ENCODE peak calls at places on chromosomes 13 and 19, in nine cellular contexts. H, Z, X, T, U, D, A, V and G are unnamed samples. For H3K4me1, the result is how much of the 10 kb centered on the place peaks cover.

GRCh38 chr13:50123862-50124535 is 108.8 kb downstream of the KCNRG start:
- DNase-seq in Z (no peak), A (peak), X (peak), V (peak), D (peak), T (peak), H (peak), U (peak), G (no peak)

GRCh38 chr19:29622191-29623070 is 16.3 kb downstream of the POP4 start:
- DNase-seq in Z (no peak), V (no peak), H (no peak), D (no peak), X (no peak), T (no peak), A (no peak), U (peak), G (no peak)

GRCh38 chr19:33430674-33431277 is 57.3 kb downstream of the CEBPG start:
- DNase-seq in A (peak), U (peak), T (peak), Z (peak), D (peak), X (no peak), V (peak), H (peak), G (peak)

GRCh38 chr13:44425815-44426078 is 52.1 kb downstream of the SERP2 start:
- DNase-seq in X (no peak), Z (no peak), U (no peak), T (no peak), D (no peak), H (no peak), V (no peak), A (no peak), G (no peak)

GRCh38 chr19:30649934-30650614 is 277.9 kb downstream of the ZNF536 start:
- DNase-seq in U (peak), T (peak), V (no peak), X (no peak), Z (peak), H (no peak), A (peak), D (no peak), G (no peak)

GRCh38 chr13:20401958-20402856 is 123.5 kb downstream of the CRYL1 start:
- DNase-seq in H (peak), U (no peak), T (no peak), D (no peak), V (no peak), X (no peak), A (no peak), Z (no peak), G (no peak)

GRCh38 chr13:19586904-19587634 is 25.7 kb upstream of the TPTE2 start:
- DNase-seq in H (no peak), Z (peak), T (no peak), A (no peak), U (peak), V (no peak), D (peak), X (no peak), G (no peak)

GRCh38 chr13:100989424-100989823 is 314.8 kb upstream of the TMTC4 start:
- DNase-seq in T (no peak), X (no peak), A (no peak), Z (no peak), V (no peak), U (no peak), D (no peak), H (no peak), G (no peak)

GRCh38 chr13:94435604-94436226 is 43.8 kb downstream of the DCT start:
- DNase-seq in X (no peak), V (no peak), A (peak), T (peak), Z (no peak), H (no peak), U (peak), D (no peak), G (no peak)

GRCh38 chr13:77429320-77430142 is 102.6 kb upstream of the MYCBP2 start:
- DNase-seq in D (no peak), U (peak), T (no peak), A (no peak), H (no peak), Z (no peak), X (no peak), V (no peak), G (no peak)

GRCh38 chr19:51808333-51808986 is 13.5 kb downstream of the FPR3 start:
- DNase-seq in H (no peak), A (no peak), U (no peak), T (no peak), X (no peak), Z (no peak), V (no peak), D (no peak), G (no peak)

GRCh38 chr13:27973291-27973690 is 4.2 kb upstream of the CDX2 start:
- DNase-seq in T (no peak), U (no peak), H (no peak), Z (no peak), A (no peak), V (no peak), D (no peak), X (peak), G (no peak)

GRCh38 chr19:35510626-35510964 is 2.9 kb downstream of the DMKN start:
- DNase-seq in Z (no peak), V (no peak), U (no peak), A (no peak), H (no peak), X (no peak), T (no peak), D (no peak), G (no peak)

GRCh38 chr19:48059331-48059730 is 15.5 kb upstream of the CABP5 start:
- DNase-seq in A (no peak), D (no peak), X (no peak), Z (no peak), T (no peak), H (no peak), U (no peak), V (no peak), G (no peak)

GRCh38 chr19:3683866-3684816 is 16.1 kb downstream of the PIP5K1C start:
- DNase-seq in X (no peak), A (no peak), V (no peak), H (no peak), U (no peak), D (peak), T (no peak), Z (no peak), G (no peak)

GRCh38 chr19:55642153-55643002 is 1.1 kb upstream of the ZNF581 start:
- DNase-seq in D (peak), U (peak), Z (peak), A (no peak), V (no peak), X (no peak), H (no peak), T (no peak), G (no peak)

GRCh38 chr19:47446534-47447469 is 24.9 kb downstream of the SLC8A2 start:
- DNase-seq in Z (peak), D (peak), T (peak), U (no peak), V (no peak), H (no peak), X (no peak), A (no peak), G (no peak)

GRCh38 chr13:78700121-78700910 is 41.4 kb upstream of the OBI1 start:
- DNase-seq in A (no peak), X (no peak), T (no peak), U (no peak), H (no peak), Z (no peak), D (no peak), V (no peak), G (no peak)

GRCh38 chr19:6685482-6685881 is 15.5 kb upstream of the TNFSF14 start:
- DNase-seq in X (no peak), H (no peak), V (no peak), A (no peak), U (no peak), Z (no peak), D (no peak), T (no peak), G (no peak)

GRCh38 chr13:82717249-82717648 is 1165.0 kb downstream of the SLITRK1 start:
- DNase-seq in U (no peak), H (no peak), T (no peak), X (no peak), D (no peak), A (no peak), Z (no peak), V (no peak), G (no peak)

GRCh38 chr13:46844431-46844830 is 47.5 kb upstream of the ESD start:
- DNase-seq in H (no peak), U (no peak), A (no peak), Z (no peak), X (no peak), D (no peak), V (no peak), T (no peak), G (no peak)

GRCh38 chr13:111629933-111630332 is 309.5 kb downstream of the TEX29 start:
- DNase-seq in D (no peak), V (no peak), H (no peak), Z (no peak), U (no peak), X (peak), T (no peak), A (no peak), G (no peak)

GRCh38 chr19:7993560-7993959 is 11.9 kb downstream of the ELAVL1 start:
- DNase-seq in Z (no peak), V (no peak), X (no peak), U (no peak), D (no peak), T (no peak), A (no peak), H (no peak), G (no peak)

GRCh38 chr13:31129419-31129818 is 32.3 kb downstream of the HSPH1 start:
- DNase-seq in V (no peak), T (no peak), X (no peak), H (no peak), D (no peak), U (no peak), A (no peak), Z (no peak), G (no peak)

GRCh38 chr13:43988302-43988701 is 108.6 kb downstream of the LACC1 start:
- DNase-seq in D (no peak), Z (no peak), X (no peak), U (no peak), V (no peak), H (peak), T (no peak), A (no peak), G (no peak)

GRCh38 chr13:77143325-77143907 is 116.5 kb upstream of the FBXL3 start:
- DNase-seq in A (no peak), Z (no peak), D (no peak), T (no peak), H (peak), X (no peak), U (no peak), V (no peak), G (no peak)

GRCh38 chr13:40484101-40484800 is 182.2 kb downstream of the FOXO1 start:
- DNase-seq in Z (no peak), A (no peak), T (no peak), H (no peak), X (no peak), V (no peak), D (no peak), U (no peak), G (no peak)

GRCh38 chr19:639251-640155 is at the start of gene FGF22:
- DNase-seq in U (peak), A (peak), D (peak), X (peak), V (peak), H (peak), Z (peak), T (peak), G (no peak)

GRCh38 chr19:33273881-33274662 is 28.3 kb downstream of the CEBPA start:
- DNase-seq in H (no peak), U (no peak), D (peak), X (no peak), Z (peak), A (no peak), T (no peak), V (peak), G (no peak)

GRCh38 chr13:50127017-50127725 is 111.9 kb downstream of the KCNRG start:
- DNase-seq in U (no peak), X (no peak), D (peak), A (peak), H (no peak), T (no peak), V (peak), Z (no peak), G (no peak)

GRCh38 chr19:40321566-40322270 is 26.5 kb downstream of the C19orf47 start:
- DNase-seq in H (no peak), D (no peak), X (no peak), U (no peak), T (no peak), A (no peak), Z (no peak), V (no peak), G (no peak)

GRCh38 chr13:110560606-110561334 is 752 bp downstream of the RAB20 start:
- DNase-seq in T (no peak), D (no peak), U (peak), X (no peak), A (peak), Z (peak), V (no peak), H (peak), G (no peak)

GRCh38 chr19:57269515-57270250 is 10.6 kb upstream of the ZNF460 start:
- DNase-seq in Z (no peak), D (no peak), U (no peak), V (no peak), T (no peak), X (no peak), H (peak), A (no peak), G (no peak)

GRCh38 chr19:57263244-57263643 is 17.0 kb upstream of the ZNF460 start:
- DNase-seq in X (no peak), T (no peak), U (no peak), A (no peak), D (no peak), V (no peak), Z (no peak), H (no peak), G (no peak)

GRCh38 chr19:57271280-57271679 is 9.0 kb upstream of the ZNF460 start:
- DNase-seq in Z (no peak), U (no peak), X (no peak), H (no peak), V (no peak), A (no peak), T (no peak), D (no peak), G (no peak)

GRCh38 chr19:57262044-57262443 is 18.2 kb upstream of the ZNF460 start:
- DNase-seq in A (no peak), D (no peak), V (no peak), Z (no peak), X (no peak), H (no peak), T (no peak), U (no peak), G (no peak)

GRCh38 chr19:57267294-57267693 is 13.0 kb upstream of the ZNF460 start:
- DNase-seq in D (no peak), H (no peak), T (no peak), A (no peak), U (no peak), V (no peak), X (no peak), Z (peak), G (no peak)
- H3K4me3 ChIP-seq in D (no peak), H (no peak), T (no peak), A (no peak), U (no peak), V (no peak), X (no peak), Z (no peak), G (no peak)

GRCh38 chr13:38733146-38733545 is 46.3 kb downstream of the FREM2 start:
- DNase-seq in X (no peak), V (no peak), A (no peak), Z (no peak), T (no peak), D (no peak), U (no peak), H (no peak), G (no peak)
- H3K4me1 ChIP-seq in X (under half), V (under half), A (under half), Z (under half), T (under half), D (under half), U (under half), H (under half), G (under half)

DNA sequence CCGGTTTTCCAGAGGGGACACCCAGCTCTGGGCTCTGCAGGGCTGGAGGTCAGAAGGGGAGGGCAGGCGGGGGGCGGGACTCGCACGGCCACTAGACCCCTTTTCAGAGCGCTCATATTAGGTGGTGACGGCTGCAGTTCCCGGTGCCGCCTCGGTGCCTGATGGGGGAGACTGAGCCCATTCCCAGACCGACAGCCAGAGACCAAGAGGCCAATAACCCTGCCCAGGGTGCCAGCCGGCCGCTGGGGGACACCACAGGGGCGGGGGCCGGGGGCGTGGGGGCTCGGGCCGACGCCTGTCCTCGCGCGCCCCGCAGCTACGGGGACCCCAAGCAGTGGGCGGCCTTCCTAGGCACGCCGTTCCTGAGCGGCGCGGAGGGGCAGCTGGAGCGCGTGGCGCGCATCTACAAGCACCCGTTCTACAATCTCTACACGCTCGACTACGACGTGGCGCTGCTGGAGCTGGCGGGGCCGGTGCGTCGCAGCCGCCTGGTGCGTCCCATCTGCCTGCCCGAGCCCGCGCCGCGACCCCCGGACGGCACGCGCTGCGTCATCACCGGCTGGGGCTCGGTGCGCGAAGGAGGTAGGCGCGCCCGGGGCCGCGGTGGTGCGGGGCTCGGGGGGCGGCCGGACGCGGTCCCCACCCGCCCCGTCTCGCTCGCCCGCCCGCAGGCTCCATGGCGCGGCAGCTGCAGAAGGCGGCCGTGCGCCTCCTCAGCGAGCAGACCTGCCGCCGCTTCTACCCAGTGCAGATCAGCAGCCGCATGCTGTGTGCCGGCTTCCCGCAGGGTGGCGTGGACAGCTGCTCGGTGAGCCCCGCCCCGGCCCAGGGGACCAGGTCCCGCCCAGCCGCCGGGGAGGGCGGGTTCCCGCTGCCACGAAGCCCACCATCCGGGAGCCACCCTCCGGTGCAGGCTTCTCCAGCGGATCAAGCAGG is 2.4 kb downstream of the TIMM13 start:
- DNase-seq in U (no peak), V (no peak), D (no peak), T (no peak), Z (no peak), H (no peak), X (no peak), A (peak), G (no peak)
- H3K4me3 ChIP-seq in U (no peak), V (peak), D (no peak), T (no peak), Z (no peak), H (no peak), X (no peak), A (peak), G (peak)

GRCh38 chr19:2328401-2329161 is at the start of the genes LSM7 and SPPL2B:
- DNase-seq in D (peak), A (peak), U (peak), V (peak), Z (peak), X (peak), T (peak), H (peak), G (no peak)
- H3K4me1 ChIP-seq in D (half or more), A (under half), U (under half), V (under half), Z (under half), X (under half), T (under half), H (under half), G (under half)

GRCh38 chr19:10412257-10412977 is 7.9 kb upstream of the PDE4A start:
- DNase-seq in U (peak), Z (no peak), X (no peak), H (no peak), D (no peak), A (no peak), T (no peak), V (no peak), G (no peak)
- H3K4me3 ChIP-seq in U (no peak), Z (no peak), X (no peak), H (no peak), D (no peak), A (no peak), T (no peak), V (no peak), G (no peak)

GRCh38 chr19:5107432-5108122 is 138.7 kb downstream of the KDM4B start:
- DNase-seq in V (no peak), Z (no peak), T (no peak), X (no peak), A (no peak), D (no peak), H (no peak), U (no peak), G (no peak)
- H3K4me1 ChIP-seq in V (under half), Z (under half), T (under half), X (under half), A (under half), D (under half), H (under half), U (under half), G (under half)

GRCh38 chr13:42547615-42548014 is 26.3 kb upstream of the TNFSF11 start:
- DNase-seq in H (no peak), X (no peak), A (no peak), V (no peak), Z (no peak), D (no peak), T (no peak), U (no peak), G (no peak)
- H3K4me3 ChIP-seq in H (no peak), X (no peak), A (no peak), V (no peak), Z (no peak), D (no peak), T (no peak), U (no peak), G (no peak)